ENCODE peak calls at places on chromosomes 13 and 19, in four cellular contexts. S is HepG2, E is GM12878, D is K562. U is an unnamed sample.

GRCh38 chr19:32067686-32068085 is 277.7 kb upstream of the ZNF507 start:
- DNase-seq in S (no peak), D (peak; percentile 24), E (no peak), U (no peak)

GRCh38 chr13:94707400-94708021 is 4.8 kb downstream of the SOX21 start:
- DNase-seq in S (no peak), E (no peak), D (peak; percentile 58), U (peak; percentile 48)

GRCh38 chr19:46907880-46908279 is 47.1 kb downstream of the ARHGAP35 start:
- DNase-seq in S (no peak), E (no peak), D (no peak), U (no peak)

GRCh38 chr13:30082391-30082790 is 225.0 kb downstream of the KATNAL1 start:
- DNase-seq in S (no peak), E (no peak), D (no peak), U (no peak)

GRCh38 chr13:20160346-20161274 is at the start of gene GJA3:
- DNase-seq in E (no peak), S (no peak), D (peak; percentile 41), U (peak; percentile 13)

GRCh38 chr13:94858856-94859811 is 146.8 kb upstream of the SOX21 start:
- DNase-seq in E (no peak), S (no peak), D (no peak), U (no peak)

GRCh38 chr19:33463194-33463593 is 58.4 kb downstream of the PEPD start:
- DNase-seq in E (no peak), D (no peak), S (no peak), U (no peak)

GRCh38 chr19:38250821-38251563 is 5.2 kb downstream of the PPP1R14A start:
- DNase-seq in E (no peak), S (peak; percentile 82), D (no peak), U (no peak)

GRCh38 chr19:47067215-47067847 is 18.9 kb upstream of the TMEM160 start:
- DNase-seq in D (no peak), E (no peak), S (no peak), U (no peak)

GRCh38 chr19:29211562-29212416 is 1.2 kb downstream of the UQCRFS1 start:
- DNase-seq in D (peak; percentile 41), S (peak; percentile 7), E (no peak), U (peak; percentile 54)

GRCh38 chr19:16349551-16350171 is 25.0 kb downstream of the KLF2 start:
- DNase-seq in S (no peak), E (no peak), D (no peak), U (no peak)

GRCh38 chr19:52343548-52343947 is 7.5 kb downstream of the ZNF610 start:
- DNase-seq in E (no peak), S (peak; percentile 15), D (peak; percentile 61), U (peak; percentile 40)
- TF ChIP-seq POLR2AphosphoS2 in E (no peak), S (no peak), D (no peak), U (no peak)

GRCh38 chr19:21698215-21698614 is 69.2 kb downstream of the ZNF100 start:
- DNase-seq in E (no peak), D (no peak), S (peak; percentile 4), U (no peak)
- TF ChIP-seq POLR2AphosphoS2 in E (no peak), D (no peak), S (no peak), U (no peak)

GRCh38 chr19:56543776-56544175 is 5.0 kb downstream of the ZFP28 start:
- DNase-seq in S (no peak), D (no peak), E (no peak), U (no peak)

GRCh38 chr19:56537442-56537841 is 1.3 kb upstream of the ZFP28 start:
- DNase-seq in D (no peak), E (no peak), S (no peak), U (no peak)

GRCh38 chr19:56538254-56538760 is 441 bp upstream of the ZFP28 start:
- DNase-seq in E (peak; percentile 3), S (no peak), D (no peak), U (peak; percentile 95)

DNA sequence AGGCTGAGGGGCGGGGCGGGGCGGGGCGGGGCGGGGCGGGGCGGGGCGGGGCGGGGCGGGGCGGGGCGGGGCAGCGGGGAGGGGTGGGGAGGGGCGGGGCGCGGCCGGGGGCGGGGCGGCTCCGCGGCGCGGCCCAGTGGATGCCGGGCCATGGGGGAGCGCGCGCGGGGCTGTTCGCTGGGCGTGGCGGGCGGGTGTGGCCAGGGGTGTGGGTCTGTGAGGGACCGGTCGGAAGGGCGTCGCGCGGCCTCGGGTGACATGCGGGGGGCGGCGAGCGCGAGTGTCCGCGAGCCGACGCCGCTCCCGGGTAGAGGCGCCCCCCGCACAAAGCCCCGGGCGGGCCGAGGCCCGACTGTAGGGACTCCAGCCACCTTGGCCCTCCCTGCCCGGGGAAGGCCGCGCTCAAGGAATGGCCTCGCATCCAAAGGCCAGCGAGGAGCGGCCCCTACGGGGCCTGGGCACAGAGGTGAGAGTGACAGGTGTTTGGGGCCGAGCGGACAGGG is at the start of gene ZFP28:
- DNase-seq in S (no peak), E (no peak), D (no peak), U (no peak)
- TF ChIP-seq POLR2AphosphoS2 in S (no peak), E (no peak), D (no peak), U (no peak)

DNA sequence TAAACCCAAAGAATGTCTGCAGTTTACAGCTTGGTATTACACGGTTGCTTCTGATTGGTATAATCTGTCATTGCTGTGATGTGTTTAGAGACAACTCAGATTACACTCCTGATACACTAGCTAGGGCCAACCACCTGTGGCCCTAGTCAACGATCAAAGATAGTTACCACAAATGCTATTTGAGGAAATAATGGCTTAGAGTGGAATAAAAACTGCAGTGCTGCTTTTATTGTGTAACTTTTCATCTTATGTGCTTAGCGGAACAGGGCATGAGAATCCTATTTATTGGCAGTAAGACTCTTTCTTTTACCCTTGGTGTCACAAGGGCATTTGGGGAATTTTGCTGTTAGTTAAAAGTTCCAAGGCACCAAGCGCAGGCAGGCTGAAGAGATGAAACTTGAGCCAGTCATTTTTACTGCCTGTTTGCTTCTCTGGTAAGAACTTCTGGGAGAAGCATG is 363.3 kb downstream of the KCNRG start:
- DNase-seq in D (no peak), S (no peak), E (no peak), U (no peak)
- TF ChIP-seq POLR2AphosphoS2 in D (no peak), S (no peak), E (no peak), U (no peak)